ENCODE peak calls at places on chromosomes 5 and 9, in six cellular contexts. W is CD8-positive, alpha-beta memory T cell; X is AG04449; N is PC-3; E is HCT116; Q is cardiac fibroblast. C is an unnamed sample.

GRCh38 chr9:94212091-94212490 is 47.0 kb upstream of the ZNF169 start:
- DNase-seq in W (no peak), X (no peak), N (no peak), E (no peak), Q (no peak), C (no peak)

GRCh38 chr5:133602829-133603380 is 9.4 kb downstream of the FSTL4 start:
- DNase-seq in W (no peak), X (no peak), N (no peak), E (no peak), Q (peak; percentile 28), C (no peak)

GRCh38 chr9:134099123-134099761 is 31.4 kb upstream of the BRD3 start:
- DNase-seq in W (peak; percentile 54), X (no peak), N (peak; percentile 75), E (peak; percentile 49), Q (peak; percentile 59), C (no peak)

GRCh38 chr5:125053179-125053578 is 306.7 kb upstream of the ZNF608 start:
- DNase-seq in W (no peak), X (no peak), N (no peak), E (no peak), Q (no peak), C (no peak)

GRCh38 chr5:115296130-115296997 is at the start of gene CCDC112:
- DNase-seq in W (peak; percentile 66), X (no peak), N (peak; percentile 65), E (peak; percentile 69), Q (peak; percentile 72), C (peak; percentile 52)

GRCh38 chr9:108269421-108269820 is 586.4 kb downstream of the ACTL7B start:
- DNase-seq in W (no peak), X (no peak), N (no peak), E (no peak), Q (no peak), C (no peak)

GRCh38 chr5:141597394-141597793 is 21.4 kb downstream of the DIAPH1 start:
- DNase-seq in W (no peak), X (no peak), N (peak; percentile 22), E (no peak), Q (no peak), C (no peak)

GRCh38 chr5:76325876-76326491 is 77.1 kb upstream of the IQGAP2 start:
- DNase-seq in W (peak; percentile 37), X (no peak), N (no peak), E (no peak), Q (no peak), C (no peak)

GRCh38 chr9:136754059-136754572 is 3.9 kb downstream of the LCN8 start:
- DNase-seq in W (no peak), X (no peak), N (no peak), E (no peak), Q (no peak), C (no peak)

GRCh38 chr9:133682961-133683493 is 46.9 kb downstream of the DBH start:
- DNase-seq in W (no peak), X (no peak), N (no peak), E (no peak), Q (no peak), C (no peak)

GRCh38 chr9:21316860-21317259 is 11.7 kb upstream of the IFNA5 start:
- DNase-seq in W (no peak), X (no peak), N (peak; percentile 31), E (no peak), Q (no peak), C (no peak)

GRCh38 chr5:16937023-16937379 is 913 bp upstream of the MYO10 start:
- DNase-seq in W (no peak), X (no peak), N (peak; percentile 92), E (no peak), Q (no peak), C (no peak)

GRCh38 chr9:13993482-13994267 is 320.3 kb downstream of the NFIB start:
- DNase-seq in W (no peak), X (no peak), N (no peak), E (no peak), Q (no peak), C (no peak)

GRCh38 chr5:129670944-129671343 is 77.0 kb upstream of the MINAR2 start:
- DNase-seq in W (no peak), X (peak; percentile 26), N (peak; percentile 61), E (no peak), Q (peak; percentile 88), C (peak; percentile 60)

GRCh38 chr5:149125386-149125891 is 15.9 kb upstream of the ABLIM3 start:
- DNase-seq in W (no peak), X (no peak), N (peak; percentile 99), E (no peak), Q (peak; percentile 14), C (no peak)

GRCh38 chr5:177366528-177367322 is 9.0 kb downstream of the RGS14 start:
- DNase-seq in W (no peak), X (no peak), N (no peak), E (no peak), Q (peak; percentile 75), C (peak; percentile 45)

GRCh38 chr5:945691-946541 is 53.2 kb downstream of the TRIP13 start:
- DNase-seq in W (no peak), X (no peak), N (no peak), E (no peak), Q (no peak), C (no peak)

GRCh38 chr5:172866802-172867748 is 33.0 kb downstream of the ERGIC1 start:
- DNase-seq in W (no peak), X (no peak), N (no peak), E (no peak), Q (no peak), C (no peak)

GRCh38 chr9:109652971-109653370 is 127.0 kb upstream of the PALM2AKAP2 start:
- DNase-seq in W (no peak), X (no peak), N (peak; percentile 76), E (no peak), Q (peak; percentile 65), C (no peak)

GRCh38 chr9:121906074-121906520 is 187.0 kb downstream of the TTLL11 start:
- DNase-seq in W (no peak), X (peak; percentile 44), N (no peak), E (no peak), Q (peak; percentile 42), C (no peak)

DNA sequence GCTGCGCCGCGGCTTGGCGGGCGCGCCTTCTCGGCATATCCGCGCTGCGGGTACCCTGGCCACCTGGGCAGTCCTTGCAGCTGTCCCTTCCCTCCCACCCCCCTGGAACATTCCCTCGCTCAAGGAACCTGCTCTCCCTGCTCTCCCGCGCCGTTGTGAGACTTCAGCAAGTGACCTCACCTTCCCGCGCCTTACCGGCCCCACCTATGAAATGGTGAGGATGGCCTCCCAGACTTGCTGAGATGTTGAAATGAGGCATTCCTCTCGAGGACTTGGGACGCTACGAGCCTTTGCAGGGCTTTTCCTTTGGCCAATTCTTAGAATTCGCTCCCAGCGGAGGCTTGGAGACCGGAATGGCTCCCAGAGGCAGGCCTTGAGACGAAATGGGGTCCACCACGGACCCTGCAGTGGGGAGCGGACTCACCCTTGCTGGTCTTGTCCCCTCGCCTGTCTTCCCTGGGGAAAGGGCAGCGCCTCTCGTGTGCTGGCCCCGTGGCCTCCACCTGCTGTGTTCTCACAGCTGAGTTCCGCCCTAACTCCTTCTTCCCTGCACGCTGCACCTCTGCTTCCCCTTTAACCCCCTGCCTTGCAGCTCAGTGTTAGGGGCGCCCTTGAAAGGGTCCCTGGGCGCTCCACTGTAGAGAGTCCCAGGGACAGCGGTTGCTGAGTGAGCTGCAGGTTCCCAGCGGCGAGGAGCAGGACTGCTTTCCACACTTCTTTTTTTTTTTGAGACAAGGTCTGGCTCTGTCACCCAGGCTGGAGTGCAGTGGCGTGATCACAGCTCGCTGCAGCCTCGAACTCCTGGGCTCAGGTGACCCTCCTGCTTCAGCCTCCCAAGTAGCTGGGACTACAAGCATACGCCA is 907 bp downstream of the HMCN2 start:
- DNase-seq in W (no peak), X (no peak), N (no peak), E (no peak), Q (no peak), C (no peak)
- H3K4me3 ChIP-seq in W (no peak overlapping the region), X (no peak overlapping the region), N (no peak overlapping the region), E (no peak overlapping the region), Q (no peak overlapping the region), C (no peak overlapping the region)

DNA sequence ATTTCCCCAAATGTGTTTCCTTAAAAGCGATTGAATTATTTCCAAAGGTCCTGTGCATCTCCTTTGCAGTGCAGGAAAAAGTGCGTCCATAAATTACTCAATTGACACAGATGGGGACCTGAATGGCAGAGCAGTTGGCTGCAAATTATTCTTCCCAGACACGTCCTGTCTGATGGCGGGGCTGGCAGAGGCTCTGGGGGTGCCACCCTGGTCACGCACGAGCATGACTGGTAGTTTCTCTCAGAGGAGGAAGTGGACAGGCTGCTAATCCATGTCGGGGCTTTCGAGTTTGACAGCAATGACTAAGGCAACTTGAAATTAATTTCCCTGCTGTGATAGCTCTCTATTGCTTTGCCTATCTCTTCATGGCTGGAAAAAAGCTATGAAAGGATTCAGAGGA is 264.8 kb upstream of the BRINP1 start:
- DNase-seq in W (no peak), X (no peak), N (no peak), E (no peak), Q (no peak), C (no peak)
- H3K4me3 ChIP-seq in W (no peak overlapping the region), X (no peak overlapping the region), N (no peak overlapping the region), E (no peak overlapping the region), Q (no peak overlapping the region), C (no peak overlapping the region)

DNA sequence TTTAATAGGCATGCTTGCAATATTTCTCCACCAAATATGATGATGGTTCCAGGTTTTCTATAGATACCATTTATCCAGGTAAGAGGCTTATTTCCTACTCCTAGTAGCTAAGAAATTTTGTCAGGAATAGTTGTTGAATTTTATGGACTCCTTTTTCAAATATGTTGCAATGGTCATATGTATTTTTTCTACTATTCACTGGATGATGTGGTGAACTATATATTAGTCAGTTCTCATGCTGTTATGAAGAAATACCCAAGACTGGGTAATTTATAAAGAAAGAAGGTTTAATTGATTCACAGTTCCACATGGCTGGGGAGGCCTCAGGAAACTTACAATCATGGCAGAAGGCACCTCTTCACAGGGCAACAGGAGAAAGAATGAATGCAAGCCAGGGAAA is 141.1 kb upstream of the NR3C1 start:
- DNase-seq in W (no peak), X (no peak), N (no peak), E (no peak), Q (peak; percentile 39), C (no peak)
- H3K4me3 ChIP-seq in W (no peak overlapping the region), X (no peak overlapping the region), N (no peak overlapping the region), E (no peak overlapping the region), Q (no peak overlapping the region), C (no peak overlapping the region)

GRCh38 chr9:131673531-131673930 is 66.3 kb downstream of the RAPGEF1 start:
- DNase-seq in W (no peak), X (no peak), N (no peak), E (no peak), Q (no peak), C (no peak)

GRCh38 chr9:131670247-131670681 is 69.6 kb downstream of the RAPGEF1 start:
- DNase-seq in W (no peak), X (no peak), N (no peak), E (no peak), Q (no peak), C (no peak)

GRCh38 chr9:131671150-131671549 is 68.7 kb downstream of the RAPGEF1 start:
- DNase-seq in W (no peak), X (no peak), N (no peak), E (no peak), Q (no peak), C (no peak)

GRCh38 chr9:131673068-131673467 is 66.8 kb downstream of the RAPGEF1 start:
- DNase-seq in W (no peak), X (no peak), N (no peak), E (no peak), Q (no peak), C (no peak)

DNA sequence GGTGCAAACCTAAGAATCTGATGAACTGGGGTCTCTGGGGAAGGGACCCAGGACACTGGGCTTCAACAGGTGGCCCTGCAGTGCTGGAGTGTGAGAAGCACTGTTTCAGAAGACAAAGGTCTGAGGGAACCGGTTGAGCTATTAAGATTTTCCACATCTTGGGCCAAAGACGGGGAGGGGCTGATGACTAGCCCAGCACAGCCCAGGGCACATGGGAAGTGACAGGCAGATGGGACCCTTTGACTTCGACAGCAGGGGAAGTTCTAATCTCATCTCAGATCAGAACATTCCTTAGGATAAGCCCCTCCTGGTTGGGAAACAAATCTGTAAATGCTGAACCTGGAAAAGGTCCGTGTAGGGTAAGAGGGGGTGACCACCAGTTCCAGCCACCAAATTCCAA is 67.4 kb downstream of the RAPGEF1 start:
- DNase-seq in W (no peak), X (no peak), N (no peak), E (no peak), Q (no peak), C (no peak)
- H3K4me3 ChIP-seq in W (no peak overlapping the region), X (no peak overlapping the region), N (no peak overlapping the region), E (no peak overlapping the region), Q (no peak overlapping the region), C (no peak overlapping the region)